ENCODE peak calls at places on chromosome 4, in six cellular contexts. Z, I, M, L, G and O are unnamed samples.

GRCh38 chr4:144709159-144709558 is 63.2 kb downstream of the HHIP start:
- DNase-seq in Z (no peak), I (peak; percentile 56), M (no peak), L (no peak), G (no peak), O (peak; percentile 96)

GRCh38 chr4:185573651-185574199 is 38.4 kb upstream of the PDLIM3 start:
- DNase-seq in Z (no peak), I (peak; percentile 84), M (no peak), L (peak; percentile 3), G (no peak), O (peak; percentile 63)

GRCh38 chr4:53039741-53040458 is 177.8 kb downstream of the RASL11B start:
- DNase-seq in Z (no peak), I (no peak), M (no peak), L (no peak), G (no peak), O (no peak)

GRCh38 chr4:26723216-26723615 is 137.4 kb upstream of the STIM2 start:
- DNase-seq in Z (no peak), I (no peak), M (no peak), L (no peak), G (no peak), O (peak; percentile 40)

GRCh38 chr4:56505269-56506109 is at the start of gene ARL9:
- DNase-seq in Z (peak; percentile 57), I (peak; percentile 75), M (peak; percentile 70), L (no peak), G (peak; percentile 43), O (peak; percentile 58)

GRCh38 chr4:74682567-74683359 is 111.6 kb downstream of the BTC start:
- DNase-seq in Z (no peak), I (peak; percentile 95), M (peak; percentile 70), L (peak; percentile 9), G (peak; percentile 43), O (peak; percentile 70)

GRCh38 chr4:19030048-19030447 is 1008.5 kb upstream of the LCORL start:
- DNase-seq in Z (no peak), I (peak; percentile 2), M (no peak), L (no peak), G (no peak), O (no peak)

GRCh38 chr4:47145630-47146029 is 114.3 kb downstream of the GABRB1 start:
- DNase-seq in Z (no peak), I (peak; percentile 80), M (no peak), L (no peak), G (no peak), O (peak; percentile 1)

GRCh38 chr4:122117743-122118142 is 34.4 kb upstream of the BLTP1 start:
- DNase-seq in Z (no peak), I (peak; percentile 2), M (no peak), L (no peak), G (no peak), O (no peak)

GRCh38 chr4:82561745-82562552 is at the start of gene TMEM150C:
- DNase-seq in Z (peak; percentile 24), I (peak; percentile 39), M (no peak), L (peak; percentile 45), G (peak; percentile 18), O (no peak)

GRCh38 chr4:66949424-66949823 is 595.9 kb downstream of the CENPC start:
- DNase-seq in Z (no peak), I (no peak), M (no peak), L (no peak), G (no peak), O (no peak)

GRCh38 chr4:8921465-8921864 is 49.8 kb upstream of the HMX1 start:
- DNase-seq in Z (no peak), I (no peak), M (no peak), L (no peak), G (no peak), O (no peak)

GRCh38 chr4:97153042-97153441 is 990.2 kb downstream of the STPG2 start:
- DNase-seq in Z (peak; percentile 19), I (peak; percentile 27), M (no peak), L (no peak), G (no peak), O (no peak)

GRCh38 chr4:20358110-20358509 is 106.4 kb downstream of the SLIT2 start:
- DNase-seq in Z (no peak), I (no peak), M (no peak), L (no peak), G (no peak), O (no peak)

GRCh38 chr4:171847751-171848150 is 34.5 kb downstream of the GALNTL6 start:
- DNase-seq in Z (no peak), I (no peak), M (no peak), L (no peak), G (no peak), O (no peak)

GRCh38 chr4:171846893-171847292 is 33.7 kb downstream of the GALNTL6 start:
- DNase-seq in Z (no peak), I (no peak), M (no peak), L (no peak), G (no peak), O (no peak)

GRCh38 chr4:171846232-171846631 is 33.0 kb downstream of the GALNTL6 start:
- DNase-seq in Z (peak; percentile 82), I (peak; percentile 32), M (peak; percentile 26), L (no peak), G (peak; percentile 41), O (peak; percentile 53)

GRCh38 chr4:171851295-171851694 is 38.1 kb downstream of the GALNTL6 start:
- DNase-seq in Z (no peak), I (no peak), M (no peak), L (no peak), G (no peak), O (no peak)

DNA sequence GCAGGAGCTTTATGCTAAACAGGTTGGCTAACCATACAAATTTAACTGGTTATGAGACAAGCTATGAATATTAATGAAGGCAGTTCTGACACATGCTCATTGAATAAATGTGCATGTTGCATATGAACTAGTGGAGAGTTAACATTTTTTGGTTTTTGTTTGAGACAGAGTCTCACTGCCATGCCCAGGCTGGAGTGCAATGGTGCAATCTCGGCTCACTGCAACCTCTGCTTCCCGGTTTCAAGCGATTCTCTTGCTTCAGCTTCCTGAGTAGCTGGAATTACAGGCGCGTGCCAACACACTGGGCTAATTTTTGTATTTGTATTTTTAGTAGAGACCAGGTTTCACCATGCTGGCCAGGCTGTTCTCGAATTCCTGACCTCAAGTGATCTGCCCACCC is 36.6 kb downstream of the GALNTL6 start:
- DNase-seq in Z (no peak), I (no peak), M (no peak), L (no peak), G (no peak), O (no peak)
- H3K9me3 ChIP-seq in Z (no peaks in the 10 kb centered on the region), I (no peaks in the 10 kb centered on the region), M (no peaks in the 10 kb centered on the region), L (no peaks in the 10 kb centered on the region), G (no peaks in the 10 kb centered on the region), O (no peaks in the 10 kb centered on the region)

GRCh38 chr4:1250921-1251772 is 2.2 kb upstream of the CTBP1 start:
- DNase-seq in Z (no peak), I (no peak), M (no peak), L (no peak), G (no peak), O (no peak)

GRCh38 chr4:1255151-1255550 is 6.2 kb upstream of the CTBP1 start:
- DNase-seq in Z (no peak), I (no peak), M (no peak), L (no peak), G (no peak), O (no peak)

GRCh38 chr4:1251773-1252066 is 2.8 kb upstream of the CTBP1 start:
- DNase-seq in Z (no peak), I (no peak), M (no peak), L (no peak), G (no peak), O (no peak)

GRCh38 chr4:1253831-1254230 is 4.9 kb upstream of the CTBP1 start:
- DNase-seq in Z (no peak), I (no peak), M (no peak), L (no peak), G (no peak), O (no peak)

GRCh38 chr4:1252928-1253492 is 4.1 kb upstream of the CTBP1 start:
- DNase-seq in Z (no peak), I (no peak), M (no peak), L (no peak), G (no peak), O (no peak)
- H3K9me3 ChIP-seq in Z (no peaks in the 10 kb centered on the region), I (no peaks in the 10 kb centered on the region), M (peaks cover 17% of the 10 kb centered on the region), L (peaks cover 58% of the 10 kb centered on the region), G (no peaks in the 10 kb centered on the region), O (no peaks in the 10 kb centered on the region)

GRCh38 chr4:929970-930625 is 2.0 kb downstream of the GAK start:
- DNase-seq in Z (peak; percentile 35), I (no peak), M (peak; percentile 52), L (no peak), G (peak; percentile 15), O (no peak)
- H3K9me3 ChIP-seq in Z (no peaks in the 10 kb centered on the region), I (no peaks in the 10 kb centered on the region), M (no peaks in the 10 kb centered on the region), L (no peaks in the 10 kb centered on the region), G (no peaks in the 10 kb centered on the region), O (no peaks in the 10 kb centered on the region)

GRCh38 chr4:14529653-14530052 is 472.6 kb upstream of the CPEB2 start:
- DNase-seq in Z (no peak), I (peak; percentile 29), M (no peak), L (no peak), G (no peak), O (no peak)
- H3K9me3 ChIP-seq in Z (no peaks in the 10 kb centered on the region), I (no peaks in the 10 kb centered on the region), M (no peaks in the 10 kb centered on the region), L (no peaks in the 10 kb centered on the region), G (no peaks in the 10 kb centered on the region), O (no peaks in the 10 kb centered on the region)

DNA sequence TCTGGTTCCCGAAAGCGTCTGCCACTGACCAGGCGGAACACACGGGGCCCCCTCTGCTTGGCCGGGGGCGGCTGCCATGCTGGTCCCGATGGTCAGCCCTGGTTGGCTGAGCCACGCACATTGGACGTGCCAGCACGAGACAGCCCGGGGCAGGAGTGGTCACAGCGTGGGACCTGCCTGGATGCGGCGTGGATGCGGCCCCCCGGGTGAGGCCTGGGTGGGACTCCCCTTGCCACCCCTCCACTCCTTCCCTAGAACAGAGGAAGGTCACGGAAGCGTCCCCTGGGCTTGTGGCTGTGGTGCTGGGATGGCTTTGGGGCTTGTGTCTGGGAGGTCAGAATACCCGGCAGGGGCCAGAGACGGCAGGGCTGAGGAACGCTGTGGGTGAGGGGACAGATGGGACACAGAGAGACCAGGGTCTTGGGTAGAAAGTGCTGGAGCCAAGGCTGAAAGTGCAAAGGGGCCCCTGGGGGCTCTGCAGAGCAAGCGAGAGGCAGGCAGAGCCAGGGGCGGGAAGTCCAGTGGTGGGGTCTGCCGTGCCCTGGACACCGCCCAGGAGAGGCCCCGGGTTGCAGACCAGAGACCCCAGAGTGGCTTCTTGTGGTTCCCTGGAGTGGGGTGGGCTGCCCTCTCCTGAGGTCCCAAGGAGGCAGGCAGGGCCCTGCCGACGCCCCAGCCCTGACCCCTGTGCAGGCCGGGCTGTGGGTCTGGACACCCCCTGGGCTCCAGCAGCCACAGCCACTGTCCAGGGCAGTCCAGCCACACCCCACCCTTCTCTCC is 8.6 kb upstream of the CPLX1 start:
- DNase-seq in Z (no peak), I (no peak), M (no peak), L (no peak), G (no peak), O (no peak)
- H3K9me3 ChIP-seq in Z (peaks cover 11% of the 10 kb centered on the region), I (no peaks in the 10 kb centered on the region), M (peaks cover 49% of the 10 kb centered on the region), L (peaks cover 16% of the 10 kb centered on the region), G (no peaks in the 10 kb centered on the region), O (no peaks in the 10 kb centered on the region)

DNA sequence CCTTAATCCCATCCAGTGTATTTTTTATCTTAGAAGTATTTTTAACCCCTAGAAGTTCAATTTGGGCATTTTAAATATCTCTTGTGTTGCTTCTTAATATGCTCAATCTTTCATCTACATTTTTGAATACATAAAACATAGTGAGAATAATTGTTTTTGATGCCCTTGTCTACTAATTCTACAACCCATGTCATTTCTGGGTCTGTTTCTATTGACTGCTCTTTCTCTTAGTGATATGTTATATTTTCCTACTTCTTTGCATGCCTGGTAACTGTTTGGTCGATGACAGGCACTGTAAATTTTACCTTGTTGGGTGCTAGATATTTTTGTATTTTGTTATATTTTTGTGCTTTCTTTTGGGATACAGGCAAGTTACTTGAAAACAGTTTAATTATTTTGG is 56.3 kb downstream of the CYTL1 start:
- DNase-seq in Z (no peak), I (no peak), M (no peak), L (no peak), G (no peak), O (no peak)
- H3K9me3 ChIP-seq in Z (peaks cover 32% of the 10 kb centered on the region), I (no peaks in the 10 kb centered on the region), M (peaks cover 31% of the 10 kb centered on the region), L (peaks cover 26% of the 10 kb centered on the region), G (no peaks in the 10 kb centered on the region), O (no peaks in the 10 kb centered on the region)